ENCODE peak calls at places on chromosomes 16 and 17, in four cellular contexts. T is K562, W is HepG2, X is GM12878. K is an unnamed sample.
A peak's percentile ranks its signal among the peaks of the same experiment; 100 is the strongest.

GRCh38 chr17:49290690-49291326 is 60.2 kb upstream of the PHOSPHO1 start:
- DNase-seq in T (peak; percentile 32), X (no peak), W (peak; percentile 28), K (peak; percentile 50)

GRCh38 chr16:87420401-87421368 is 28.5 kb downstream of the MAP1LC3B start:
- DNase-seq in X (no peak), W (no peak), T (peak; percentile 23), K (no peak)

GRCh38 chr17:16258916-16259315 is 41.9 kb downstream of the PIGL start:
- DNase-seq in T (no peak), W (no peak), X (no peak), K (no peak)

GRCh38 chr16:9077001-9077809 is 14.2 kb upstream of the HAPSTR1 start:
- DNase-seq in W (peak; percentile 31), X (no peak), T (no peak), K (peak; percentile 37)

GRCh38 chr16:1046271-1046955 is 26.1 kb upstream of the SSTR5 start:
- DNase-seq in W (no peak), X (no peak), T (no peak), K (no peak)

GRCh38 chr17:82664701-82665182 is 16.5 kb upstream of the WDR45B start:
- DNase-seq in X (no peak), T (no peak), W (no peak), K (peak; percentile 71)

GRCh38 chr17:16419929-16420271 is 4.5 kb downstream of the TRPV2 start:
- DNase-seq in X (no peak), T (peak; percentile 28), W (no peak), K (no peak)

GRCh38 chr17:29524692-29525091 is 42.1 kb downstream of the ABHD15 start:
- DNase-seq in W (no peak), X (no peak), T (no peak), K (no peak)

GRCh38 chr17:62696726-62697490 is 69.4 kb downstream of the MRC2 start:
- DNase-seq in X (no peak), W (no peak), T (no peak), K (peak; percentile 36)

GRCh38 chr16:17273142-17273561 is 197.6 kb downstream of the XYLT1 start:
- DNase-seq in W (peak; percentile 35), X (no peak), T (no peak), K (no peak)

GRCh38 chr17:71809537-71809936 is 311.3 kb upstream of the SOX9 start:
- DNase-seq in W (no peak), T (no peak), X (no peak), K (no peak)

GRCh38 chr17:38687291-38687690 is 12.5 kb upstream of the EPOP start:
- DNase-seq in T (no peak), X (no peak), W (no peak), K (no peak)

GRCh38 chr17:67493811-67494210 is 116.7 kb downstream of the PITPNC1 start:
- DNase-seq in X (no peak), T (no peak), W (no peak), K (no peak)

GRCh38 chr17:15744885-15745284 is 12.8 kb downstream of the TBC1D26 start:
- DNase-seq in T (no peak), W (no peak), X (no peak), K (peak; percentile 51)

GRCh38 chr16:2912330-2913199 is 834 bp downstream of the FLYWCH1 start:
- DNase-seq in W (peak; percentile 6), X (no peak), T (peak; percentile 56), K (peak; percentile 47)

GRCh38 chr17:62807812-62808575 is at the start of gene MARCHF10:
- DNase-seq in W (no peak), X (no peak), T (peak; percentile 65), K (peak; percentile 68)

GRCh38 chr17:63740464-63741181 is 976 bp downstream of the STRADA start:
- DNase-seq in X (no peak), T (peak; percentile 9), W (no peak), K (peak; percentile 13)

GRCh38 chr17:38444151-38444550 is 15.9 kb downstream of the ARHGAP23 start:
- DNase-seq in X (no peak), T (peak; percentile 78), W (peak; percentile 57), K (peak; percentile 91)

GRCh38 chr17:48575066-48575582 is 3.0 kb downstream of the HOXB4 start:
- DNase-seq in X (no peak), W (no peak), T (no peak), K (no peak)

GRCh38 chr17:75086496-75087181 is 1.1 kb upstream of the SLC16A5 start:
- DNase-seq in X (no peak), W (peak; percentile 87), T (no peak), K (no peak)

GRCh38 chr17:30788918-30789317 is 35.6 kb downstream of the CRLF3 start:
- DNase-seq in W (no peak), X (no peak), T (no peak), K (no peak)

GRCh38 chr17:77798481-77798880 is 160.0 kb upstream of the TNRC6C start:
- DNase-seq in W (no peak), T (no peak), X (no peak), K (no peak)

GRCh38 chr17:39205112-39205526 is 5.0 kb downstream of the RPL19 start:
- DNase-seq in X (no peak), W (no peak), T (peak; percentile 19), K (no peak)

GRCh38 chr17:65366102-65366844 is 195.2 kb downstream of the AXIN2 start:
- DNase-seq in X (no peak), T (no peak), W (no peak), K (no peak)

GRCh38 chr17:76506408-76507328 is 5.4 kb upstream of the RHBDF2 start:
- DNase-seq in X (peak; percentile 40), T (peak; percentile 84), W (peak; percentile 69), K (peak; percentile 95)

GRCh38 chr16:78256686-78257375 is 157.4 kb downstream of the WWOX start:
- DNase-seq in T (no peak), X (no peak), W (peak; percentile 37), K (no peak)

GRCh38 chr17:18960803-18961511 is 9.0 kb downstream of the SLC5A10 start:
- DNase-seq in W (peak; percentile 59), T (peak; percentile 78), X (peak; percentile 44), K (peak; percentile 93)

GRCh38 chr17:28940675-28941074 is 10.6 kb downstream of the PHF12 start:
- DNase-seq in T (no peak), W (no peak), X (no peak), K (no peak)

GRCh38 chr17:992933-993332 is 4.0 kb upstream of the TIMM22 start:
- DNase-seq in T (no peak), W (no peak), X (no peak), K (no peak)
- TF ChIP-seq NFIC in T (no peak), W (no peak), X (no peak), K (no peak)

DNA sequence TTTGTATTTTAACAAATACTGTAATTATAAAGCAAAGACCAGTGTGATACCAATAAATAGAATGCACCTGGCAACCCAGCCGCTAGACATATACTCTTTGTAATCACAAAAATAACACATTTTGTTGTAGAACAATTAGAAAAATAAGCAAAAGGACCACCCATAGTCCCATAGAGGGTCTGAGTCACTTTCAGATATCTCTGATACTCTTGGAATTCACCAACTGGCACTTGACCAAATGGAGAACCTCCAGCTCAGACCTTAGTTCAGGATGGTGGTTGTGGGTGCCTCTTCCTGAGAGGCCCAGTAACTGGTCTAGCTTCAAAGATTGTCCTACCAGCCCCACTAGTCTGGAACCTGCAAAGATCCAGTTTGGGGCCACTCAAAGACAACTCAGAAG is 789 bp upstream of the TERF2 start:
- DNase-seq in X (no peak), W (no peak), T (no peak), K (no peak)
- TF ChIP-seq ZBTB33 in X (no peak), W (no peak), T (no peak), K (no peak)

DNA sequence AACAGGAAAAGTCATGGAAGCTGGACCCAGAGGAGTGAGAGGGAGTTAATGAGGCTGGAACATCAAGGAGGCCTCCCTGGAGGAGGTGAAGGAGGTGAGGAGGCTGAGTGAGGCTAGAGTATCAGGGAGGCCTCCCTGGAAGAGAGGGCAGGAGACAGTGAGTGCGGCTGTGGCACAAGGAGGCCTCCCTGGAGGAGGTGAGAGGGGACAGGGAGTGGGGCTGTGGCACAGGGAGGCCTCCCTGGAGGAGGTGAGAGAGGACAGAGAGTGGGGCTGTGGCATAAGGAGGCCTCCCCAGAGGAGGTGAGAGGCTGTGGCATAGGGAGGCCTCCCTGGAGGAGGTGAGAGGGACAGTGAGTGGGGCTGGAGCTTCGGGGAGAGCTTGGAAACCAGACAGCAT is 5.5 kb downstream of the CAMKK1 start:
- DNase-seq in W (no peak), X (no peak), T (no peak), K (no peak)
- TF ChIP-seq NFIC in W (no peak), X (no peak), T (no peak), K (no peak)

GRCh38 chr16:50196736-50197135 is 43.6 kb downstream of the TENT4B start:
- DNase-seq in W (no peak), X (no peak), T (no peak), K (no peak)
- TF ChIP-seq ZBTB33 in W (no peak), X (no peak), T (no peak), K (no peak)

GRCh38 chr16:23060458-23061320 is 88.6 kb downstream of the USP31 start:
- DNase-seq in T (peak; percentile 72), X (peak; percentile 7), W (peak; percentile 89), K (peak; percentile 75)
- TF ChIP-seq NFIC in T (no peak), X (no peak), W (no peak), K (no peak)

GRCh38 chr16:85592700-85593502 is 20.2 kb upstream of the GSE1 start:
- DNase-seq in W (no peak), T (peak; percentile 67), X (no peak), K (no peak)

GRCh38 chr16:85594621-85595298 is 18.4 kb upstream of the GSE1 start:
- DNase-seq in W (no peak), T (no peak), X (no peak), K (no peak)

GRCh38 chr16:85595299-85595661 is 17.8 kb upstream of the GSE1 start:
- DNase-seq in W (no peak), T (no peak), X (no peak), K (no peak)

GRCh38 chr16:85591381-85591780 is 21.7 kb upstream of the GSE1 start:
- DNase-seq in T (no peak), W (no peak), X (no peak), K (no peak)

DNA sequence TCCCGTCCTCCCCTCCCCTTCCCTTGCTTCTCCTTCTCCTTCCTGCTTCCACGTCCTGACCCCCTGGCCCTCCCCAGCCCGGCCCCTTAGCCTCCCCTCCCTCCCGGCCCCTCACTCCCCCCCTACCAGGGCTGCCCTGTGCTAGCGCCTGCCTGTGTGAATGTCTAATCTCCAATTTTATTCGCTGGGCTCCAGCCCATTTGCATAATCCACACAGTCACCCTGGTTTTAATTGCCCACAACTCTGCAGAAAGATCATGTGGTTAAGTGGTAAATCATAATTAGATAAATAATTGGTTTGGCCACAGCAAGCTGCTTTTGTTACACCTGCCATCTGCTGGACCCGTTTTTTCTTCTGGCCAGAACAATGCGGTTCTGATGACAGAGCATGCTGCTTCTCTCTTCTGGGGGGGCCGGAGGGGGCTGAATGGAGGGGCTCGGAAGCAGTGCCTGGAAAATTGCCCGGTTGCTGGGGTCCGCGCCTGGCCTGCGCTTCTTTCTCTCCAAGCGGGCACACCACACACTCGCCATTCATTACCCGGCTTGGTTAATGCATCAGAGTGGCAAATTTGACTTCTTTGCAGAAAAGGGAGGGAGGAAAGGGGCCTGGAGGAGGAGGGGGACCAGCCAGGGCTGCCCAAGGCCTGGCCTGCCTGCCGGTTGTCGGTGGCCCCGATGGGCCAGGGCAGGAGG is 19.5 kb upstream of the GSE1 start:
- DNase-seq in W (no peak), T (no peak), X (no peak), K (peak; percentile 85)
- TF ChIP-seq ZBTB33 in W (no peak), T (no peak), X (no peak), K (no peak)

DNA sequence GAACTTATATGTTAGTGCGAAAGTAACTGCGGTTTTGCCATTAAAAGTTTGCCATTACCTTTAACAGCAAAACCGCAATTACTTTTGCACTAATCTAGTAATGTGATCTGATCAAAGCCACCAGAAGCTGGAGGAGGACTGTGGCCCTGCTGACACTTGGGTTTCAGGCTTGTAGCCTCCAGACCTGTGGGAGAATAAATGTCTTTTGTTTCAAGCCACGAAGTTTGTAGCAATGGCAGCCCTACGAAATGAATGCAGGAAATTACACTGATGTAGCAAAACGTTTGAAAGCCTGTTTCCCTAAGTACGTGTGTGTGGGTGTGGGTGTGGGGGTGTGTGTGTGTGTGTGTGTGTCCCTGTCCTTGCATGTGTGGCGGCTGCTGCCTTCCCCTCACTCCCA is 66.6 kb downstream of the WSB1 start:
- DNase-seq in T (peak; percentile 31), X (no peak), W (no peak), K (no peak)
- TF ChIP-seq NFIC in T (peak; percentile 6), X (no peak), W (no peak), K (no peak)